ENCODE peak calls at places on chromosome 4, in seven cellular contexts. Y, O, D, A, E, G and Z are unnamed samples.

GRCh38 chr4:137534516-137534915 is 2.2 kb upstream of the PCDH18 start:
- DNase-seq in E (no peak), Y (no peak), A (no peak), D (no peak), G (no peak), O (no peak), Z (no peak)

GRCh38 chr4:65538571-65538970 is 131.7 kb downstream of the EPHA5 start:
- DNase-seq in D (no peak), O (no peak), E (no peak), A (no peak), Y (no peak), G (no peak), Z (no peak)

GRCh38 chr4:105496899-105497298 is 23.0 kb upstream of the PPA2 start:
- DNase-seq in D (no peak), A (no peak), O (no peak), G (no peak), Y (no peak), E (no peak), Z (no peak)

GRCh38 chr4:57320217-57320616 is 210.0 kb upstream of the IGFBP7 start:
- DNase-seq in D (no peak), A (no peak), Y (no peak), G (no peak), E (no peak), O (no peak), Z (no peak)

GRCh38 chr4:184408021-184408710 is 66.2 kb downstream of the IRF2 start:
- DNase-seq in D (no peak), O (no peak), G (no peak), A (no peak), Y (no peak), E (no peak), Z (no peak)

GRCh38 chr4:72118017-72118416 is 86.2 kb downstream of the NPFFR2 start:
- DNase-seq in A (no peak), Y (no peak), D (no peak), G (no peak), O (no peak), E (no peak), Z (no peak)

GRCh38 chr4:150510176-150510875 is 71.6 kb upstream of the MAB21L2 start:
- DNase-seq in E (no peak), A (no peak), G (no peak), O (no peak), D (no peak), Y (no peak), Z (no peak)

GRCh38 chr4:8198906-8199593 is at the start of gene SH3TC1:
- DNase-seq in E (peak), A (peak), G (peak), D (peak), Y (peak), O (peak), Z (peak)

GRCh38 chr4:134499074-134499473 is 297.5 kb upstream of the PABPC4L start:
- DNase-seq in O (no peak), D (no peak), G (no peak), A (no peak), E (no peak), Y (no peak), Z (no peak)

GRCh38 chr4:13523105-13523477 is 21.2 kb downstream of the NKX3-2 start:
- DNase-seq in O (no peak), D (no peak), G (no peak), A (no peak), Y (no peak), E (no peak), Z (no peak)

GRCh38 chr4:1200425-1201035 is 28.1 kb upstream of the SPON2 start:
- DNase-seq in A (peak), D (peak), G (no peak), Y (peak), E (peak), O (peak), Z (peak)

GRCh38 chr4:122205687-122206086 is 53.6 kb downstream of the BLTP1 start:
- DNase-seq in A (no peak), G (no peak), E (no peak), D (no peak), Y (no peak), O (no peak), Z (no peak)

GRCh38 chr4:1511441-1512041 is 105.3 kb upstream of the NKX1-1 start:
- DNase-seq in G (no peak), E (no peak), O (no peak), D (no peak), Y (peak), A (no peak), Z (no peak)

GRCh38 chr4:110681381-110681780 is 58.5 kb upstream of the PITX2 start:
- DNase-seq in D (no peak), G (no peak), O (no peak), Y (no peak), A (no peak), E (no peak), Z (no peak)

GRCh38 chr4:56288663-56289062 is 98.6 kb downstream of the AASDH start:
- DNase-seq in Y (no peak), O (no peak), G (no peak), D (no peak), A (no peak), E (no peak), Z (no peak)

GRCh38 chr4:152385551-152385950 is 150.3 kb downstream of the FBXW7 start:
- DNase-seq in D (no peak), G (no peak), O (no peak), Y (no peak), E (no peak), A (no peak), Z (no peak)

GRCh38 chr4:128835498-128836222 is 26.2 kb downstream of the JADE1 start:
- DNase-seq in D (peak), A (no peak), E (peak), O (peak), G (no peak), Y (peak), Z (no peak)

GRCh38 chr4:148071009-148071408 is 339.1 kb downstream of the ARHGAP10 start:
- DNase-seq in Y (no peak), A (no peak), O (no peak), G (no peak), E (no peak), D (no peak), Z (no peak)

GRCh38 chr4:915595-915994 is 16.5 kb downstream of the GAK start:
- DNase-seq in A (no peak), E (no peak), G (no peak), O (peak), D (no peak), Y (no peak), Z (no peak)

GRCh38 chr4:56995525-56995924 is 16.8 kb downstream of the POLR2B start:
- DNase-seq in Y (no peak), E (peak), A (no peak), O (peak), D (peak), G (no peak), Z (no peak)

GRCh38 chr4:88609387-88609786 is 17.1 kb downstream of the HERC3 start:
- DNase-seq in G (no peak), D (no peak), Y (no peak), E (no peak), A (no peak), O (no peak), Z (no peak)

GRCh38 chr4:107492566-107492965 is 227.5 kb downstream of the PAPSS1 start:
- DNase-seq in G (no peak), O (no peak), E (no peak), D (no peak), Y (no peak), A (no peak), Z (no peak)

GRCh38 chr4:184824081-184824775 is 1.5 kb downstream of the ACSL1 start:
- DNase-seq in A (no peak), E (no peak), G (no peak), D (no peak), O (no peak), Y (no peak), Z (no peak)

GRCh38 chr4:168569066-168569908 is 72.4 kb downstream of the PALLD start:
- DNase-seq in G (no peak), D (peak), Y (no peak), A (no peak), O (no peak), E (peak), Z (no peak)

GRCh38 chr4:2786152-2786671 is 6.7 kb upstream of the SH3BP2 start:
- DNase-seq in A (no peak), E (peak), D (peak), Y (no peak), O (peak), G (peak), Z (peak)

GRCh38 chr4:5809216-5809776 is 83.6 kb downstream of the CRMP1 start:
- DNase-seq in Y (no peak), G (no peak), A (no peak), O (peak), D (no peak), E (no peak), Z (no peak)

GRCh38 chr4:7282786-7283185 is 90.4 kb downstream of the SORCS2 start:
- DNase-seq in Y (no peak), A (no peak), D (no peak), O (no peak), E (no peak), G (no peak), Z (no peak)

GRCh38 chr4:168101026-168101425 is 8.7 kb downstream of the ANXA10 start:
- DNase-seq in O (no peak), A (no peak), G (no peak), E (no peak), Y (no peak), D (no peak), Z (no peak)

GRCh38 chr4:39975488-39976089 is 2.1 kb downstream of the PDS5A start:
- DNase-seq in Y (no peak), G (no peak), E (no peak), D (no peak), A (no peak), O (no peak), Z (no peak)

GRCh38 chr4:112361181-112361791 is 64.1 kb downstream of the ALPK1 start:
- DNase-seq in E (no peak), G (peak), D (no peak), O (no peak), A (no peak), Y (no peak), Z (no peak)

GRCh38 chr4:140756292-140757219 is at the start of gene TBC1D9:
- DNase-seq in D (peak), A (no peak), Y (peak), E (peak), O (peak), G (peak), Z (peak)
- TF ChIP-seq POLR2AphosphoS5 in D (peak), A (peak), Y (peak), E (peak), O (peak), G (no peak), Z (no peak)

GRCh38 chr4:87105101-87105852 is 115.1 kb downstream of the KLHL8 start:
- DNase-seq in D (no peak), A (no peak), O (no peak), E (no peak), G (no peak), Y (no peak), Z (no peak)

GRCh38 chr4:87100093-87100634 is 120.3 kb downstream of the KLHL8 start:
- DNase-seq in O (no peak), Y (no peak), G (no peak), D (no peak), A (no peak), E (no peak), Z (no peak)

GRCh38 chr4:87101543-87102199 is 118.7 kb downstream of the KLHL8 start:
- DNase-seq in A (no peak), G (no peak), E (no peak), D (no peak), O (no peak), Y (no peak), Z (no peak)

GRCh38 chr4:87103086-87103485 is 117.3 kb downstream of the KLHL8 start:
- DNase-seq in D (no peak), G (no peak), E (no peak), O (no peak), A (no peak), Y (no peak), Z (no peak)

DNA sequence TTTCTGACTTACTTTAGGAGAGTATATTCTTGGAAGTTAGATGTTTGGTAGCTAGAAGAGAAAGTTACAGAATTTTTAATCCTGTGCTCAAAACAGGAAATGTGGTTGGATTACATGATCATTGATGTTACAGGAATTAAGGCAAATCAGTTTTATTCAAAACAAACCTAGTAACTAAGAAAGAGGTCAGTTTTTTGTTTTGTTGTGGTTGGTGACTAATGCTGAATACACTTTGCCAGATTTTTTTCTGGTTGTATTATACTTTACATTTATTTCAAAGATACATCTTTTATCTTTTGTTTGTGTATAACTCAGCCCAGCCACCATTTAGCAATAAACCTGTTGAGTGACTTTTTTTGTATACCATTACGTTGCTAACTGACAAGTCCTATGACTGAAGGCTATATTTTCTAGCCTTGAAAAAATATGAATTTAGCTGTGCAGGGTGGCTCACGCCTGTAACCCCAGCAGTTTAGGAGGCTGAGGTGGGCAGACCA is 116.7 kb downstream of the KLHL8 start:
- DNase-seq in G (no peak), Y (no peak), E (no peak), A (no peak), O (no peak), D (no peak), Z (no peak)
- H3K4me3 ChIP-seq in G (no peak), Y (no peak), E (no peak), A (no peak), O (no peak), D (no peak), Z (no peak)

DNA sequence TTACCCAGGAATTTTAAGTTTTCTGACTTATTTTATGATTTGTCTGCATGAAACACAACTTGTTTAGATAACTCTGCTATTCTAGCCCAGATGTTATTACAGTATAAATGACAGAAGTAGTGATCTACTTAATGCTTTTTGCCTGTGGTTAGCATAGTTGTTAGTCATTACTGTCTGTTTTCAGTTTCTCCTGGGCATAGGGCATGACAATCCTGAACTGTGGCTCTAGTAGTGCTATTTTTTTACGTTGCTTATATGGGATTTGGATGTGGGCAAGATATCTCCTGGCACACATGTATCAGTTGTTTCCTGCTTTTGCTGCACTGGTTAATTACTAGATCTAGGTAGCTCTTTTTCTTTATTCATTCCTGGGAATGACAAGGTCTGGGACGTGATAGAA is 1005.8 kb downstream of the PCDH18 start:
- DNase-seq in Y (no peak), D (no peak), E (no peak), O (no peak), A (no peak), G (no peak), Z (no peak)
- TF ChIP-seq EP300 in Y (no peak), D (no peak), E (no peak), O (no peak), A (no peak), G (no peak), Z (no peak)

GRCh38 chr4:73486497-73486896 is 5.0 kb downstream of the AFM start:
- DNase-seq in G (no peak), D (no peak), Y (no peak), O (no peak), A (no peak), E (no peak), Z (no peak)

GRCh38 chr4:73485596-73485995 is 4.1 kb downstream of the AFM start:
- DNase-seq in Y (no peak), E (no peak), G (no peak), O (no peak), A (no peak), D (no peak), Z (no peak)

GRCh38 chr4:73481356-73481755 is at the start of gene AFM:
- DNase-seq in D (no peak), Y (no peak), E (no peak), G (no peak), A (no peak), O (no peak), Z (no peak)

GRCh38 chr4:73485085-73485484 is 3.5 kb downstream of the AFM start:
- DNase-seq in G (no peak), D (no peak), A (no peak), O (no peak), Y (no peak), E (no peak), Z (no peak)

DNA sequence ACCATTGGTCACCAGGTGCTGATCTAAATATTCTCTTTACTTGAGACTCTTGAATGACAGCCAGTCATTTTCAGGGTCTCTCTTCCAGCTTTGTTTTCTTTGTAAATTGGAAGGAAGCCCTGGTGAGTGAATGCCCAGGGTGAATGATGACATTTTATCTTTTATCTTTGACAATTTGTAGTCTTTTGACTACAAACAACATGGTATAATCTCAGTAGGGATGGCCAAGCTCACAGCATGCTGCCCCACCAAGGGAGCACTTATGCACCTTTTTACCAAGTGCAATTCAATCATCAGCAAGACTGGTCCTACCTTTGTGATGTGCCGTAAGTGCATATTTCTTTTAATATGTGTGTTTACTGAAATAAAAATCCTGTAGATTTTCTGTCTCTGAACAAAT is 5.7 kb downstream of the AFM start:
- DNase-seq in D (no peak), G (no peak), E (no peak), Y (no peak), A (no peak), O (no peak), Z (no peak)
- TF ChIP-seq POLR2AphosphoS5 in D (no peak), G (no peak), E (no peak), Y (no peak), A (no peak), O (no peak), Z (no peak)

GRCh38 chr4:102531441-102531840 is 30.3 kb downstream of the NFKB1 start:
- DNase-seq in D (no peak), G (no peak), A (no peak), Y (no peak), O (no peak), E (no peak), Z (no peak)
- H3K4me3 ChIP-seq in D (no peak), G (no peak), A (no peak), Y (no peak), O (no peak), E (no peak), Z (no peak)

DNA sequence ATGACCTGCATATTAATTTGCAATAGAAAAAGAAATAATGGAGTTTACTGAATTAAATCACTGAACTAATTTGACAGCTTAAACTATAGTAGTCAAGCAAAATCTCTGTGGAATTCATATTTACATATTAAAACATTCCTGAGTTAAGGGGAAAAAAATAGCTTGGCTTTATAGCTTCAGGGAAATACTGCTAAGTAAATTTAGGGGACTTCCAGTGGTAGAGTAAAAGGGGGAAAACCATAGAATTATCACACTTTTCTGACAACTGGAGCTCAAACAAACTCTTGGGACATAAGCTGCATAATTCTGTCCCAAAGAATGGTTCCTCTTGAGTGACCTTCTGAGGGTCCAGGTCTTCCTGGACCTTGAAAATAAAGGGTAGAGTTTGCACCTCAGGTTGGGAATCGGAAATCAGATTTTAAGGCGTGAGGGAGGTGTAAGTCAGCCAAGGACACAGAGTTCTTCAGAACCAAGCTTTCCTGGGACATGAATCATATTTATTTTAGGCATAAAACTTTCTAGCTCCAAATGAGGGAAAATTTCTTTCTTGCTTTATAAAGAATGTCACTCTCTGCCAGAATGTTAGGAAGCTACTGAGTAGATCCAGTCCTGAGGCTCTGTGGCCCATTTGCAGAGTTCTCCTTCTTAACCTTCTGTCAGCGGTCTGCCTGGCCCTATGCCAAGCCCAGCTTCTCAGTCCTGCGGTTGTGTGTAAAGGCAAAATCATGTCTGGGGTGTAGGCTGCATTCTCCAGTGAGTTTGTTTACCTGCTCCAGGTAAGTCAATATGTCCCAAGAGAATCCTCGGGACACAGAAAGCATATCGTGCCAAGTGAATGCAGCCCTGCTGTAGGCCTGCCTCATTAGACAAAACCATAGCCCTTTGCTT is 28.9 kb upstream of the CCNI start:
- DNase-seq in E (peak), G (no peak), A (peak), O (peak), Y (no peak), D (peak), Z (peak)
- TF ChIP-seq EP300 in E (no peak), G (no peak), A (peak), O (peak), Y (peak), D (no peak), Z (no peak)